ENCODE peak calls at places on chromosomes 12 and 14, in seven cellular contexts. One of them, this sample, is unnamed. For H3K36me3 and H3K4me1, the result is how much of the 10 kb centered on the place peaks cover.

GRCh38 chr14:34699873-34700621 is 14.3 kb downstream of the CFL2 start:
- DNase-seq in upper lobe of left lung: no peak
- DNase-seq in spleen: no peak
- DNase-seq in sigmoid colon: no peak
- DNase-seq in IMR-90: peak
- DNase-seq in ovary: no peak
- DNase-seq in uterus: no peak
- DNase-seq in this sample: no peak

GRCh38 chr12:116806845-116807440 is 68.8 kb downstream of the RNFT2 start:
- DNase-seq in spleen: peak
- DNase-seq in IMR-90: peak
- DNase-seq in uterus: no peak
- DNase-seq in upper lobe of left lung: no peak
- DNase-seq in ovary: no peak
- DNase-seq in sigmoid colon: no peak
- DNase-seq in this sample: no peak

GRCh38 chr14:71594828-71595227 is 337.4 kb upstream of the RGS6 start:
- DNase-seq in sigmoid colon: no peak
- DNase-seq in ovary: no peak
- DNase-seq in upper lobe of left lung: no peak
- DNase-seq in uterus: no peak
- DNase-seq in spleen: no peak
- DNase-seq in IMR-90: peak
- DNase-seq in this sample: no peak

GRCh38 chr12:65308001-65308400 is 29.5 kb downstream of the MSRB3 start:
- DNase-seq in upper lobe of left lung: no peak
- DNase-seq in uterus: no peak
- DNase-seq in IMR-90: peak
- DNase-seq in spleen: no peak
- DNase-seq in sigmoid colon: no peak
- DNase-seq in ovary: no peak
- DNase-seq in this sample: no peak

GRCh38 chr14:31441273-31442110 is 15.8 kb downstream of the DTD2 start:
- DNase-seq in uterus: no peak
- DNase-seq in spleen: no peak
- DNase-seq in ovary: no peak
- DNase-seq in upper lobe of left lung: no peak
- DNase-seq in sigmoid colon: no peak
- DNase-seq in IMR-90: peak
- DNase-seq in this sample: no peak

GRCh38 chr14:81219821-81220487 is 805 bp downstream of the GTF2A1 start:
- DNase-seq in upper lobe of left lung: peak
- DNase-seq in ovary: peak
- DNase-seq in sigmoid colon: no peak
- DNase-seq in uterus: peak
- DNase-seq in IMR-90: peak
- DNase-seq in spleen: peak
- DNase-seq in this sample: no peak

GRCh38 chr12:46499226-46499625 is 126.7 kb upstream of the SLC38A2 start:
- DNase-seq in spleen: no peak
- DNase-seq in uterus: no peak
- DNase-seq in IMR-90: no peak
- DNase-seq in sigmoid colon: no peak
- DNase-seq in upper lobe of left lung: no peak
- DNase-seq in ovary: no peak
- DNase-seq in this sample: no peak

GRCh38 chr12:110585231-110585799 is 2.2 kb upstream of the PPTC7 start:
- DNase-seq in sigmoid colon: no peak
- DNase-seq in IMR-90: peak
- DNase-seq in upper lobe of left lung: no peak
- DNase-seq in uterus: no peak
- DNase-seq in ovary: no peak
- DNase-seq in spleen: no peak
- DNase-seq in this sample: no peak

GRCh38 chr12:47758834-47759690 is at the start of gene RAPGEF3:
- DNase-seq in spleen: peak
- DNase-seq in sigmoid colon: peak
- DNase-seq in ovary: peak
- DNase-seq in IMR-90: peak
- DNase-seq in upper lobe of left lung: peak
- DNase-seq in uterus: peak
- DNase-seq in this sample: peak

GRCh38 chr12:102503056-102503681 is 22.8 kb upstream of the IGF1 start:
- DNase-seq in ovary: no peak
- DNase-seq in IMR-90: no peak
- DNase-seq in sigmoid colon: no peak
- DNase-seq in spleen: no peak
- DNase-seq in upper lobe of left lung: no peak
- DNase-seq in uterus: no peak
- DNase-seq in this sample: no peak

GRCh38 chr12:9273276-9273675 is 65.1 kb upstream of the PZP start:
- DNase-seq in sigmoid colon: no peak
- DNase-seq in uterus: no peak
- DNase-seq in ovary: no peak
- DNase-seq in IMR-90: peak
- DNase-seq in spleen: no peak
- DNase-seq in upper lobe of left lung: no peak
- DNase-seq in this sample: no peak

GRCh38 chr14:23385244-23385643 is 8.4 kb downstream of the CMTM5 start:
- DNase-seq in ovary: no peak
- DNase-seq in IMR-90: no peak
- DNase-seq in upper lobe of left lung: no peak
- DNase-seq in spleen: no peak
- DNase-seq in sigmoid colon: no peak
- DNase-seq in uterus: no peak
- DNase-seq in this sample: no peak
- H3K36me3 ChIP-seq in ovary: under half
- H3K36me3 ChIP-seq in IMR-90: under half
- H3K36me3 ChIP-seq in upper lobe of left lung: under half
- H3K36me3 ChIP-seq in spleen: under half
- H3K36me3 ChIP-seq in sigmoid colon: under half
- H3K36me3 ChIP-seq in uterus: under half
- H3K36me3 ChIP-seq in this sample: under half

GRCh38 chr12:11652351-11653040 is 3.0 kb downstream of the ETV6 start:
- DNase-seq in sigmoid colon: peak
- DNase-seq in upper lobe of left lung: no peak
- DNase-seq in uterus: peak
- DNase-seq in IMR-90: peak
- DNase-seq in spleen: peak
- DNase-seq in ovary: no peak
- DNase-seq in this sample: no peak
- TF ChIP-seq POLR2A in sigmoid colon: peak
- TF ChIP-seq POLR2A in upper lobe of left lung: peak
- TF ChIP-seq POLR2A in uterus: no peak
- TF ChIP-seq POLR2A in IMR-90: peak
- TF ChIP-seq POLR2A in spleen: no peak
- TF ChIP-seq POLR2A in ovary: no peak
- TF ChIP-seq POLR2A in this sample: no peak

GRCh38 chr12:6560501-6561205 is 4.8 kb upstream of the IFFO1 start:
- DNase-seq in ovary: no peak
- DNase-seq in IMR-90: no peak
- DNase-seq in spleen: peak
- DNase-seq in uterus: no peak
- DNase-seq in sigmoid colon: no peak
- DNase-seq in upper lobe of left lung: no peak
- DNase-seq in this sample: no peak
- H3K4me1 ChIP-seq in ovary: under half
- H3K4me1 ChIP-seq in IMR-90: under half
- H3K4me1 ChIP-seq in spleen: half or more
- H3K4me1 ChIP-seq in uterus: under half
- H3K4me1 ChIP-seq in sigmoid colon: under half
- H3K4me1 ChIP-seq in upper lobe of left lung: under half
- H3K4me1 ChIP-seq in this sample: under half

GRCh38 chr14:54703724-54704123 is 136.8 kb downstream of the SAMD4A start:
- DNase-seq in spleen: no peak
- DNase-seq in IMR-90: no peak
- DNase-seq in ovary: no peak
- DNase-seq in upper lobe of left lung: no peak
- DNase-seq in sigmoid colon: no peak
- DNase-seq in uterus: no peak
- DNase-seq in this sample: no peak
- H3K36me3 ChIP-seq in spleen: under half
- H3K36me3 ChIP-seq in IMR-90: under half
- H3K36me3 ChIP-seq in ovary: under half
- H3K36me3 ChIP-seq in upper lobe of left lung: under half
- H3K36me3 ChIP-seq in sigmoid colon: under half
- H3K36me3 ChIP-seq in uterus: under half
- H3K36me3 ChIP-seq in this sample: under half

This sample was measured in tibial nerve.